ENCODE peak calls at places on chromosome 1, in ten cellular contexts. G is stimulated activated naive CD8-positive, alpha-beta T cell treated with anti-CD3 and anti-CD28 coated beads, Interleukin-15, Interleukin-2, amounts not matched to agents 100 U/mL and 50 U/mL, for 24 hours; U is AG04450; Q is Daoy; W is stimulated activated naive CD4-positive, alpha-beta T cell; T is activated T-helper 1 cell treated with anti-CD3 and anti-CD28 coated beads, Interleukin-2, amount 50 U/mL, for 16 hours; E is adipocyte; B is H54; R is AG08395; P is thoracic aorta. V is an unnamed sample.

GRCh38 chr1:205576011-205576410 is 55.8 kb downstream of the ELK4 start:
- DNase-seq in G (no peak), U (no peak), Q (peak), W (no peak), T (no peak), E (no peak), B (no peak), R (no peak), P (no peak), V (no peak)

GRCh38 chr1:19344372-19344810 is 32.3 kb downstream of the SLC66A1 start:
- DNase-seq in G (peak), U (no peak), Q (peak), W (no peak), T (peak), E (peak), B (peak), R (peak), P (no peak), V (no peak)

GRCh38 chr1:198880818-198881597 is 242.2 kb downstream of the PTPRC start:
- DNase-seq in G (no peak), U (peak), Q (peak), W (no peak), T (no peak), E (peak), B (no peak), R (peak), P (no peak), V (peak)

GRCh38 chr1:218482683-218483082 is 137.5 kb downstream of the TGFB2 start:
- DNase-seq in G (no peak), U (no peak), Q (no peak), W (no peak), T (no peak), E (peak), B (no peak), R (no peak), P (no peak), V (peak)

GRCh38 chr1:248837045-248837793 is 805 bp upstream of the ZNF672 start:
- DNase-seq in G (no peak), U (no peak), Q (no peak), W (no peak), T (no peak), E (peak), B (no peak), R (no peak), P (no peak), V (no peak)

GRCh38 chr1:225602590-225603206 is 50.2 kb downstream of the ENAH start:
- DNase-seq in G (no peak), U (no peak), Q (no peak), W (no peak), T (no peak), E (peak), B (no peak), R (no peak), P (no peak), V (no peak)

GRCh38 chr1:240092301-240093119 is 827 bp downstream of the FMN2 start:
- DNase-seq in G (no peak), U (peak), Q (peak), W (no peak), T (no peak), E (peak), B (no peak), R (peak), P (no peak), V (no peak)

GRCh38 chr1:157131281-157131680 is 6.9 kb downstream of the ETV3 start:
- DNase-seq in G (no peak), U (no peak), Q (no peak), W (no peak), T (no peak), E (no peak), B (no peak), R (no peak), P (no peak), V (no peak)

GRCh38 chr1:23984417-23985186 is 4.5 kb upstream of the SRSF10 start:
- DNase-seq in G (no peak), U (no peak), Q (peak), W (no peak), T (no peak), E (peak), B (peak), R (no peak), P (no peak), V (peak)

GRCh38 chr1:85343612-85344255 is 67.3 kb upstream of the BCL10 start:
- DNase-seq in G (no peak), U (no peak), Q (peak), W (no peak), T (no peak), E (peak), B (no peak), R (peak), P (no peak), V (no peak)

GRCh38 chr1:9892563-9893528 is 17.2 kb downstream of the CTNNBIP1 start:
- DNase-seq in G (no peak), U (no peak), Q (peak), W (no peak), T (no peak), E (peak), B (no peak), R (peak), P (no peak), V (peak)

GRCh38 chr1:67085326-67085725 is 31.4 kb upstream of the SLC35D1 start:
- DNase-seq in G (no peak), U (no peak), Q (no peak), W (no peak), T (no peak), E (no peak), B (no peak), R (no peak), P (no peak), V (no peak)

GRCh38 chr1:169877800-169878491 is 15.8 kb downstream of the SCYL3 start:
- DNase-seq in G (no peak), U (no peak), Q (no peak), W (no peak), T (no peak), E (no peak), B (no peak), R (no peak), P (no peak), V (peak)

GRCh38 chr1:109137959-109138757 is 24.2 kb downstream of the ELAPOR1 start:
- DNase-seq in G (no peak), U (no peak), Q (no peak), W (no peak), T (no peak), E (no peak), B (no peak), R (no peak), P (no peak), V (no peak)

GRCh38 chr1:93317207-93317606 is 28.5 kb upstream of the DR1 start:
- DNase-seq in G (no peak), U (no peak), Q (no peak), W (no peak), T (no peak), E (no peak), B (no peak), R (no peak), P (no peak), V (no peak)

GRCh38 chr1:184060316-184060715 is 8.8 kb downstream of the TSEN15 start:
- DNase-seq in G (no peak), U (no peak), Q (no peak), W (no peak), T (no peak), E (peak), B (no peak), R (no peak), P (no peak), V (no peak)

GRCh38 chr1:11967028-11967547 is 13.2 kb upstream of the MFN2 start:
- DNase-seq in G (no peak), U (no peak), Q (peak), W (no peak), T (no peak), E (no peak), B (peak), R (peak), P (no peak), V (no peak)

GRCh38 chr1:70966018-70966638 is 81.5 kb downstream of the PTGER3 start:
- DNase-seq in G (no peak), U (no peak), Q (no peak), W (no peak), T (no peak), E (peak), B (no peak), R (no peak), P (no peak), V (no peak)

GRCh38 chr1:27036718-27037117 is 24.1 kb upstream of the TENT5B start:
- DNase-seq in G (no peak), U (no peak), Q (no peak), W (no peak), T (no peak), E (no peak), B (no peak), R (no peak), P (no peak), V (no peak)

GRCh38 chr1:154546264-154547043 is 12.0 kb downstream of the UBE2Q1 start:
- DNase-seq in G (peak), U (no peak), Q (peak), W (peak), T (no peak), E (peak), B (peak), R (peak), P (no peak), V (peak)

GRCh38 chr1:164559342-164560070 is 522 bp downstream of the PBX1 start:
- DNase-seq in G (no peak), U (no peak), Q (peak), W (no peak), T (no peak), E (peak), B (no peak), R (no peak), P (no peak), V (no peak)

GRCh38 chr1:159090566-159091546 is 14.3 kb upstream of the AIM2 start:
- DNase-seq in G (no peak), U (no peak), Q (peak), W (no peak), T (no peak), E (no peak), B (no peak), R (peak), P (no peak), V (no peak)

GRCh38 chr1:115771847-115772457 is 3.4 kb upstream of the CASQ2 start:
- DNase-seq in G (no peak), U (peak), Q (peak), W (no peak), T (no peak), E (peak), B (peak), R (peak), P (peak), V (peak)

GRCh38 chr1:23561076-23561812 is 1.9 kb upstream of the ID3 start:
- DNase-seq in G (no peak), U (no peak), Q (no peak), W (no peak), T (no peak), E (peak), B (no peak), R (no peak), P (no peak), V (no peak)

GRCh38 chr1:244460195-244460594 is 878 bp upstream of the CATSPERE start:
- DNase-seq in G (peak), U (no peak), Q (peak), W (no peak), T (no peak), E (no peak), B (no peak), R (no peak), P (no peak), V (no peak)

GRCh38 chr1:150979007-150979722 is 2.9 kb upstream of the ANXA9 start:
- DNase-seq in G (peak), U (peak), Q (peak), W (peak), T (peak), E (peak), B (peak), R (peak), P (peak), V (peak)

GRCh38 chr1:37458551-37458950 is 15.8 kb upstream of the ZC3H12A start:
- DNase-seq in G (no peak), U (no peak), Q (no peak), W (no peak), T (no peak), E (no peak), B (no peak), R (no peak), P (no peak), V (no peak)

GRCh38 chr1:110964400-110964903 is 730 bp upstream of the LRIF1 start:
- DNase-seq in G (no peak), U (no peak), Q (no peak), W (no peak), T (no peak), E (no peak), B (no peak), R (no peak), P (no peak), V (no peak)

GRCh38 chr1:224245188-224245587 is 62.1 kb downstream of the DEGS1 start:
- DNase-seq in G (no peak), U (no peak), Q (peak), W (no peak), T (no peak), E (peak), B (no peak), R (no peak), P (no peak), V (no peak)

GRCh38 chr1:55636691-55637090 is 421.5 kb upstream of the USP24 start:
- DNase-seq in G (no peak), U (no peak), Q (no peak), W (no peak), T (no peak), E (peak), B (no peak), R (no peak), P (no peak), V (no peak)

GRCh38 chr1:78081980-78082860 is 36.5 kb downstream of the GIPC2 start:
- DNase-seq in G (no peak), U (no peak), Q (no peak), W (no peak), T (no peak), E (peak), B (no peak), R (no peak), P (no peak), V (no peak)